ENCODE peak calls at places on chromosomes 4 and X, in four cellular contexts. G, P, W and D are unnamed samples.

GRCh38 chr4:65698631-65699030 is 28.3 kb upstream of the EPHA5 start:
- DNase-seq in G (no peak), W (no peak), P (no peak), D (no peak)

GRCh38 chr4:22474636-22475310 is 41.1 kb downstream of the ADGRA3 start:
- DNase-seq in P (no peak), W (no peak), G (no peak), D (no peak)

GRCh38 chr4:48375651-48376291 is 34.4 kb downstream of the SLAIN2 start:
- DNase-seq in W (no peak), P (peak), G (no peak), D (peak)

GRCh38 chr4:25020240-25020639 is 10.5 kb downstream of the LGI2 start:
- DNase-seq in G (no peak), P (peak), W (no peak), D (no peak)

GRCh38 chr4:127249066-127249766 is 383.5 kb upstream of the INTU start:
- DNase-seq in P (no peak), G (peak), W (no peak), D (no peak)

GRCh38 chrX:49071877-49072711 is 1.7 kb downstream of the PRAF2 start:
- DNase-seq in P (no peak), W (no peak), G (no peak), D (no peak)

GRCh38 chr4:113837397-113837796 is 75.9 kb upstream of the CAMK2D start:
- DNase-seq in P (peak), W (no peak), G (peak), D (no peak)

GRCh38 chrX:70444326-70445196 is at the start of gene DLG3:
- DNase-seq in W (peak), G (no peak), P (no peak), D (peak)

GRCh38 chr4:142473218-142473959 is 372.7 kb downstream of the INPP4B start:
- DNase-seq in P (peak), G (no peak), W (no peak), D (no peak)

GRCh38 chr4:3074078-3074845 is at the start of the genes HTT and HTT-AS:
- DNase-seq in P (peak), W (peak), G (peak), D (peak)

GRCh38 chr4:86035688-86036087 is 324.2 kb downstream of the MAPK10 start:
- DNase-seq in G (no peak), W (no peak), P (no peak), D (no peak)

GRCh38 chr4:78345237-78345636 is 206.3 kb upstream of the ANXA3 start:
- DNase-seq in G (peak), W (no peak), P (no peak), D (no peak)

GRCh38 chr4:159455675-159456235 is 352.9 kb downstream of the RAPGEF2 start:
- DNase-seq in P (no peak), G (peak), W (no peak), D (no peak)